ENCODE peak calls at places on chromosomes 7 and 10, in eight cellular contexts. A, K, S, D, U, O, R and N are unnamed samples.

GRCh38 chr7:39683216-39683845 is 60.0 kb downstream of the RALA start:
- DNase-seq in A (no peak), K (no peak), S (no peak), D (no peak), U (no peak), O (no peak), R (no peak), N (no peak)

GRCh38 chr7:157752832-157753291 is 416.1 kb downstream of the DNAJB6 start:
- DNase-seq in A (no peak), K (no peak), S (no peak), D (no peak), U (no peak), O (no peak), R (no peak), N (no peak)

GRCh38 chr7:101162551-101163280 is 2.7 kb downstream of the VGF start:
- DNase-seq in A (no peak), K (peak; percentile 56), S (peak; percentile 61), D (no peak), U (no peak), O (no peak), R (no peak), N (no peak)

GRCh38 chr10:71512794-71513379 is 116.2 kb downstream of the CDH23 start:
- DNase-seq in A (no peak), K (no peak), S (peak; percentile 70), D (no peak), U (no peak), O (peak; percentile 87), R (no peak), N (no peak)

GRCh38 chr7:8285155-8285554 is 23.2 kb upstream of the ICA1 start:
- DNase-seq in A (no peak), K (no peak), S (no peak), D (no peak), U (no peak), O (no peak), R (no peak), N (no peak)

GRCh38 chr10:33335800-33336605 is 1.5 kb upstream of the NRP1 start:
- DNase-seq in A (peak; percentile 78), K (peak; percentile 83), S (peak; percentile 70), D (no peak), U (peak; percentile 84), O (peak; percentile 31), R (no peak), N (no peak)

GRCh38 chr10:61942997-61943457 is 41.5 kb downstream of the ARID5B start:
- DNase-seq in A (no peak), K (no peak), S (no peak), D (no peak), U (no peak), O (no peak), R (no peak), N (no peak)

GRCh38 chr7:108014747-108015682 is 12.1 kb upstream of the LAMB1 start:
- DNase-seq in A (no peak), K (no peak), S (no peak), D (no peak), U (no peak), O (no peak), R (no peak), N (no peak)

GRCh38 chr10:131084791-131085585 is 226.5 kb downstream of the TCERG1L start:
- DNase-seq in A (no peak), K (no peak), S (no peak), D (no peak), U (no peak), O (no peak), R (no peak), N (no peak)

GRCh38 chr10:69048103-69048502 is 39.8 kb upstream of the SRGN start:
- DNase-seq in A (peak; percentile 50), K (no peak), S (peak; percentile 78), D (no peak), U (peak; percentile 49), O (no peak), R (no peak), N (no peak)

GRCh38 chr7:26369519-26370385 is 78.1 kb downstream of the SNX10 start:
- DNase-seq in A (peak; percentile 40), K (peak; percentile 62), S (no peak), D (peak; percentile 48), U (no peak), O (peak; percentile 57), R (no peak), N (no peak)

GRCh38 chr10:28668363-28669226 is 8.7 kb upstream of the BAMBI start:
- DNase-seq in A (no peak), K (peak; percentile 56), S (peak; percentile 53), D (no peak), U (peak; percentile 65), O (peak; percentile 9), R (no peak), N (no peak)

GRCh38 chr10:34654211-34654610 is 160.9 kb downstream of the PARD3 start:
- DNase-seq in A (no peak), K (no peak), S (no peak), D (no peak), U (no peak), O (no peak), R (no peak), N (no peak)

GRCh38 chr10:6299234-6299633 is 96.5 kb downstream of the PFKFB3 start:
- DNase-seq in A (no peak), K (no peak), S (no peak), D (no peak), U (no peak), O (no peak), R (no peak), N (no peak)

GRCh38 chr10:113480828-113481502 is 71.9 kb upstream of the HABP2 start:
- DNase-seq in A (no peak), K (no peak), S (peak; percentile 70), D (no peak), U (no peak), O (peak; percentile 69), R (no peak), N (no peak)

GRCh38 chr10:71396084-71396713 is 521 bp upstream of the CDH23 start:
- DNase-seq in A (peak; percentile 64), K (no peak), S (no peak), D (peak; percentile 32), U (peak; percentile 76), O (peak; percentile 52), R (no peak), N (no peak)

GRCh38 chr10:21184216-21184615 is 287.1 kb upstream of the NEBL start:
- DNase-seq in A (no peak), K (no peak), S (no peak), D (no peak), U (no peak), O (no peak), R (no peak), N (no peak)

GRCh38 chr7:92088266-92088665 is 46.0 kb downstream of the CYP51A1 start:
- DNase-seq in A (no peak), K (no peak), S (no peak), D (no peak), U (no peak), O (no peak), R (no peak), N (no peak)
- H3K36me3 ChIP-seq in A (peaks cover 100% of the 10 kb centered on the region), K (peaks cover 15% of the 10 kb centered on the region), S (peaks cover 91% of the 10 kb centered on the region), D (peaks cover 24% of the 10 kb centered on the region), U (peaks cover 93% of the 10 kb centered on the region), O (peaks cover 5% of the 10 kb centered on the region), R (peaks cover 61% of the 10 kb centered on the region), N (peaks cover 38% of the 10 kb centered on the region)

DNA sequence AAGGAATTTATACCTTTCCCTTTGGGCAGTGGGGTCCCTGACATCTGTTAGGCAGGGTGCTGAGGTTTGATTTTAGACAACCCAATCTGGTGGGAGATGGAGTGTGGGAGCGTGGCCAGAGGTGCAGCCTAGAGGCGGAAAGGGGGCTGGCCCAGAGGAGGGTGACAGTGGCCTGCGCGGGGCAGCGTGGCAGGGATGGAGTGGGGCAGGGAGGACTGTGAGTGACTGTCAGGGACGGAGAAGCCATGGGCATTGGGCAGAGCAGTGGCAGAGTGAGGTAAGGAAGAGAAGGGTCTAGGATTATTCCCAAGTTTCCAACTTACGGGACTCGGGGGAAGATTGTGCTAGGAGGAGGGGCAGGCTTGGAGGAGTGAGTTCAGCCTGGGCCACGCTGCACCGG is 181.9 kb downstream of the CCDC3 start:
- DNase-seq in A (no peak), K (no peak), S (no peak), D (no peak), U (no peak), O (no peak), R (no peak), N (no peak)
- H3K4me3 ChIP-seq in A (no peak overlapping the region), K (no peak overlapping the region), S (no peak overlapping the region), D (no peak overlapping the region), U (no peak overlapping the region), O (no peak overlapping the region), R (no peak overlapping the region), N (no peak overlapping the region)

DNA sequence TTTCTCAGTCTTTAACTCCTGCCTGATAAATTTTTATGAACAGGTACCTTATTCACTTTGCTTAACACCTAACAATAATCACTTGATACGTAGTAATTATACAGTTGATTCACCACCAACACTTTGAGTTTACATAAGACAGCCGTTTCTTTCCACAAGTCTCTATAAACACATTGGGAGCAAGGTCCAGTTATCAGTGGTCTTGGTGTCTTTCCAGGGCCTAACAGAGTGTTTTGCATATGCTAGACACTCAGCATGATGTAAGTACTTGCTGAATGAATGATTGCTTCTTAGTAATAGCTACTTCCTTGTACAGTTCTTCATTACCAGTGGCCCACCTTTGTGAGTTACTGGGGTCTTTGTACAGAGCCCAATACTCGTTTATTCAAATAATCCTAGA is 6.4 kb downstream of the CLDN12 start:
- DNase-seq in A (no peak), K (peak; percentile 58), S (no peak), D (no peak), U (no peak), O (no peak), R (no peak), N (no peak)
- H3K36me3 ChIP-seq in A (peaks cover 89% of the 10 kb centered on the region), K (no peaks in the 10 kb centered on the region), S (peaks cover 46% of the 10 kb centered on the region), D (no peaks in the 10 kb centered on the region), U (peaks cover 23% of the 10 kb centered on the region), O (no peaks in the 10 kb centered on the region), R (peaks cover 33% of the 10 kb centered on the region), N (peaks cover 7% of the 10 kb centered on the region)

GRCh38 chr7:122143751-122144711 is at the start of gene AASS:
- DNase-seq in A (peak; percentile 98), K (peak; percentile 98), S (peak; percentile 96), D (peak; percentile 79), U (peak; percentile 98), O (peak; percentile 99), R (peak; percentile 99), N (peak; percentile 95)

GRCh38 chr7:122148081-122148480 is 4.0 kb upstream of the AASS start:
- DNase-seq in A (no peak), K (no peak), S (no peak), D (no peak), U (no peak), O (no peak), R (no peak), N (no peak)

GRCh38 chr7:122145937-122146336 is 1.9 kb upstream of the AASS start:
- DNase-seq in A (no peak), K (no peak), S (no peak), D (no peak), U (no peak), O (no peak), R (no peak), N (no peak)

GRCh38 chr7:122140918-122141317 is 3.1 kb downstream of the AASS start:
- DNase-seq in A (no peak), K (no peak), S (no peak), D (no peak), U (no peak), O (no peak), R (no peak), N (no peak)

DNA sequence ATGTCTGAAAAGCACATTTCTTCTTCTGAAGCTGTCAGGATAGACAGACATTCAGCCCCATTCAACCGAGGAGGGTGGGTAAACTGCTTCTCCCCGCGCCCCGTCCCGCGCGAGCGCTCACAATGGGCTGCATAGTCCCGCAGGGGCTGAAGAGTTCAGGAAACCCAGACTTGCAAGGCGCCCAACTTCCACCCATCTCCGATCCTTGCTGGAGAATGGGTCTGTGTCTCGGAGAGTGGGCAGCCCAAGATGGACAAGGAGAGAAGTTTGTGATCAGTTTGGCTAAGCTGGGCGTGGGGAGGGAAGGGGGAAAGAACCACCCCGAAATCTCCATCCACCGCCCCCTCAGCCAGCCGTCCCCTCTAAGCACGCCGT is 686 bp downstream of the AASS start:
- DNase-seq in A (peak; percentile 6), K (peak; percentile 21), S (no peak), D (peak; percentile 16), U (peak; percentile 23), O (peak; percentile 5), R (no peak), N (no peak)
- H3K4me3 ChIP-seq in A (peak overlapping the region; percentile 95), K (peak overlapping the region; percentile 91), S (peak overlapping the region; percentile 69), D (peak overlapping the region; percentile 67), U (peak overlapping the region; percentile 96), O (peak overlapping the region; percentile 87), R (peak overlapping the region; percentile 80), N (peak overlapping the region; percentile 100)